ENCODE peak calls at places on chromosomes 1 and 21, in six cellular contexts. One of them, this sample, is unnamed.

GRCh38 chr21:46217511-46218196 is 10.9 kb downstream of the LSS start:
- DNase-seq in CD8-positive, alpha-beta T cell: no peak
- DNase-seq in foreskin fibroblast: no peak
- DNase-seq in ovary: no peak
- DNase-seq in neural crest cell: no peak
- DNase-seq in fibroblast of the aortic adventitia: no peak
- DNase-seq in this sample: no peak

GRCh38 chr1:23168079-23168461 is 586 bp downstream of the LUZP1 start:
- DNase-seq in ovary: peak
- DNase-seq in foreskin fibroblast: no peak
- DNase-seq in fibroblast of the aortic adventitia: no peak
- DNase-seq in neural crest cell: peak
- DNase-seq in CD8-positive, alpha-beta T cell: peak
- DNase-seq in this sample: no peak

GRCh38 chr1:238660849-238661248 is 725.5 kb upstream of the CHRM3 start:
- DNase-seq in neural crest cell: no peak
- DNase-seq in fibroblast of the aortic adventitia: peak
- DNase-seq in foreskin fibroblast: no peak
- DNase-seq in CD8-positive, alpha-beta T cell: no peak
- DNase-seq in ovary: no peak
- DNase-seq in this sample: no peak

GRCh38 chr1:209490013-209490412 is 93.5 kb upstream of the CAMK1G start:
- DNase-seq in fibroblast of the aortic adventitia: peak
- DNase-seq in foreskin fibroblast: peak
- DNase-seq in CD8-positive, alpha-beta T cell: no peak
- DNase-seq in neural crest cell: no peak
- DNase-seq in ovary: no peak
- DNase-seq in this sample: no peak

GRCh38 chr1:25926731-25927496 is 20.7 kb upstream of the STMN1 start:
- DNase-seq in CD8-positive, alpha-beta T cell: no peak
- DNase-seq in neural crest cell: no peak
- DNase-seq in fibroblast of the aortic adventitia: no peak
- DNase-seq in foreskin fibroblast: no peak
- DNase-seq in ovary: no peak
- DNase-seq in this sample: no peak

GRCh38 chr1:177355575-177355974 is 184.8 kb downstream of the BRINP2 start:
- DNase-seq in foreskin fibroblast: no peak
- DNase-seq in neural crest cell: peak
- DNase-seq in CD8-positive, alpha-beta T cell: no peak
- DNase-seq in ovary: no peak
- DNase-seq in fibroblast of the aortic adventitia: peak
- DNase-seq in this sample: no peak

GRCh38 chr1:115767403-115767802 is 1.1 kb downstream of the CASQ2 start:
- DNase-seq in CD8-positive, alpha-beta T cell: no peak
- DNase-seq in neural crest cell: no peak
- DNase-seq in fibroblast of the aortic adventitia: no peak
- DNase-seq in ovary: no peak
- DNase-seq in foreskin fibroblast: no peak
- DNase-seq in this sample: no peak

GRCh38 chr1:9181176-9181906 is 52.4 kb upstream of the GPR157 start:
- DNase-seq in foreskin fibroblast: no peak
- DNase-seq in ovary: peak
- DNase-seq in CD8-positive, alpha-beta T cell: peak
- DNase-seq in neural crest cell: peak
- DNase-seq in fibroblast of the aortic adventitia: peak
- DNase-seq in this sample: peak

GRCh38 chr21:45280178-45280821 is 7.4 kb downstream of the POFUT2 start:
- DNase-seq in CD8-positive, alpha-beta T cell: no peak
- DNase-seq in ovary: peak
- DNase-seq in neural crest cell: no peak
- DNase-seq in fibroblast of the aortic adventitia: no peak
- DNase-seq in foreskin fibroblast: no peak
- DNase-seq in this sample: no peak

GRCh38 chr1:228206582-228207351 is 1.1 kb upstream of the OBSCN start:
- DNase-seq in neural crest cell: no peak
- DNase-seq in fibroblast of the aortic adventitia: no peak
- DNase-seq in foreskin fibroblast: no peak
- DNase-seq in ovary: no peak
- DNase-seq in CD8-positive, alpha-beta T cell: no peak
- DNase-seq in this sample: no peak

GRCh38 chr1:108949044-108949443 is 14.2 kb downstream of the CLCC1 start:
- DNase-seq in fibroblast of the aortic adventitia: no peak
- DNase-seq in foreskin fibroblast: no peak
- DNase-seq in CD8-positive, alpha-beta T cell: no peak
- DNase-seq in neural crest cell: no peak
- DNase-seq in ovary: no peak
- DNase-seq in this sample: no peak

GRCh38 chr1:6956488-6957159 is 171.4 kb downstream of the CAMTA1 start:
- DNase-seq in CD8-positive, alpha-beta T cell: no peak
- DNase-seq in fibroblast of the aortic adventitia: no peak
- DNase-seq in foreskin fibroblast: no peak
- DNase-seq in neural crest cell: no peak
- DNase-seq in ovary: no peak
- DNase-seq in this sample: no peak

GRCh38 chr1:10947181-10947580 is 65.3 kb upstream of the TARDBP start:
- DNase-seq in ovary: no peak
- DNase-seq in CD8-positive, alpha-beta T cell: no peak
- DNase-seq in fibroblast of the aortic adventitia: no peak
- DNase-seq in neural crest cell: no peak
- DNase-seq in foreskin fibroblast: no peak
- DNase-seq in this sample: no peak

GRCh38 chr21:45845790-45846130 is 135.8 kb upstream of the COL6A1 start:
- DNase-seq in neural crest cell: no peak
- DNase-seq in ovary: no peak
- DNase-seq in fibroblast of the aortic adventitia: no peak
- DNase-seq in CD8-positive, alpha-beta T cell: no peak
- DNase-seq in foreskin fibroblast: no peak
- DNase-seq in this sample: no peak

GRCh38 chr1:64472805-64473204 is 2.9 kb downstream of the CACHD1 start:
- DNase-seq in foreskin fibroblast: no peak
- DNase-seq in ovary: no peak
- DNase-seq in neural crest cell: no peak
- DNase-seq in fibroblast of the aortic adventitia: no peak
- DNase-seq in CD8-positive, alpha-beta T cell: no peak
- DNase-seq in this sample: no peak

GRCh38 chr1:207191061-207191460 is 87.0 kb downstream of the C4BPA start:
- DNase-seq in CD8-positive, alpha-beta T cell: no peak
- DNase-seq in neural crest cell: no peak
- DNase-seq in ovary: no peak
- DNase-seq in foreskin fibroblast: no peak
- DNase-seq in fibroblast of the aortic adventitia: no peak
- DNase-seq in this sample: no peak

GRCh38 chr1:244992833-244993232 is 128.5 kb upstream of the HNRNPU start:
- DNase-seq in foreskin fibroblast: no peak
- DNase-seq in CD8-positive, alpha-beta T cell: no peak
- DNase-seq in ovary: no peak
- DNase-seq in fibroblast of the aortic adventitia: no peak
- DNase-seq in neural crest cell: no peak
- DNase-seq in this sample: no peak

GRCh38 chr1:1005774-1006304 is 5.9 kb upstream of the HES4 start:
- DNase-seq in fibroblast of the aortic adventitia: no peak
- DNase-seq in CD8-positive, alpha-beta T cell: no peak
- DNase-seq in neural crest cell: no peak
- DNase-seq in ovary: peak
- DNase-seq in foreskin fibroblast: no peak
- DNase-seq in this sample: no peak

GRCh38 chr1:171152533-171152932 is 32.6 kb upstream of the FMO2 start:
- DNase-seq in foreskin fibroblast: no peak
- DNase-seq in ovary: no peak
- DNase-seq in neural crest cell: no peak
- DNase-seq in fibroblast of the aortic adventitia: no peak
- DNase-seq in CD8-positive, alpha-beta T cell: no peak
- DNase-seq in this sample: no peak

GRCh38 chr1:55310517-55310927 is 95.4 kb upstream of the USP24 start:
- DNase-seq in ovary: no peak
- DNase-seq in neural crest cell: no peak
- DNase-seq in CD8-positive, alpha-beta T cell: no peak
- DNase-seq in foreskin fibroblast: peak
- DNase-seq in fibroblast of the aortic adventitia: peak
- DNase-seq in this sample: no peak

GRCh38 chr1:160094806-160095205 is 3.6 kb downstream of the IGSF8 start:
- DNase-seq in ovary: no peak
- DNase-seq in CD8-positive, alpha-beta T cell: no peak
- DNase-seq in neural crest cell: no peak
- DNase-seq in fibroblast of the aortic adventitia: no peak
- DNase-seq in foreskin fibroblast: no peak
- DNase-seq in this sample: no peak

GRCh38 chr1:59505596-59506028 is 208.7 kb downstream of the FGGY start:
- DNase-seq in fibroblast of the aortic adventitia: peak
- DNase-seq in foreskin fibroblast: no peak
- DNase-seq in CD8-positive, alpha-beta T cell: no peak
- DNase-seq in neural crest cell: no peak
- DNase-seq in ovary: no peak
- DNase-seq in this sample: no peak

GRCh38 chr1:154862927-154863701 is 7.0 kb downstream of the KCNN3 start:
- DNase-seq in foreskin fibroblast: no peak
- DNase-seq in ovary: no peak
- DNase-seq in CD8-positive, alpha-beta T cell: no peak
- DNase-seq in fibroblast of the aortic adventitia: no peak
- DNase-seq in neural crest cell: no peak
- DNase-seq in this sample: peak

GRCh38 chr1:178513278-178513983 is 522 bp downstream of the TEX35 start:
- DNase-seq in neural crest cell: no peak
- DNase-seq in ovary: no peak
- DNase-seq in CD8-positive, alpha-beta T cell: no peak
- DNase-seq in foreskin fibroblast: peak
- DNase-seq in fibroblast of the aortic adventitia: peak
- DNase-seq in this sample: no peak

GRCh38 chr1:100328133-100328532 is 24.2 kb upstream of the CDC14A start:
- DNase-seq in CD8-positive, alpha-beta T cell: no peak
- DNase-seq in ovary: no peak
- DNase-seq in neural crest cell: no peak
- DNase-seq in foreskin fibroblast: no peak
- DNase-seq in fibroblast of the aortic adventitia: no peak
- DNase-seq in this sample: no peak

GRCh38 chr1:171738921-171739320 is 2.9 kb downstream of the VAMP4 start:
- DNase-seq in CD8-positive, alpha-beta T cell: no peak
- DNase-seq in foreskin fibroblast: peak
- DNase-seq in fibroblast of the aortic adventitia: no peak
- DNase-seq in ovary: no peak
- DNase-seq in neural crest cell: no peak
- DNase-seq in this sample: no peak

GRCh38 chr1:24952413-24952841 is 22.4 kb upstream of the RUNX3 start:
- DNase-seq in fibroblast of the aortic adventitia: no peak
- DNase-seq in CD8-positive, alpha-beta T cell: no peak
- DNase-seq in neural crest cell: no peak
- DNase-seq in ovary: no peak
- DNase-seq in foreskin fibroblast: no peak
- DNase-seq in this sample: no peak

GRCh38 chr1:215257280-215257679 is 174.7 kb downstream of the KCNK2 start:
- DNase-seq in ovary: no peak
- DNase-seq in foreskin fibroblast: no peak
- DNase-seq in CD8-positive, alpha-beta T cell: no peak
- DNase-seq in fibroblast of the aortic adventitia: peak
- DNase-seq in neural crest cell: no peak
- DNase-seq in this sample: no peak

GRCh38 chr1:159005676-159006075 is 4.0 kb upstream of the IFI16 start:
- DNase-seq in CD8-positive, alpha-beta T cell: no peak
- DNase-seq in neural crest cell: no peak
- DNase-seq in fibroblast of the aortic adventitia: peak
- DNase-seq in ovary: no peak
- DNase-seq in foreskin fibroblast: no peak
- DNase-seq in this sample: no peak

GRCh38 chr21:42289926-42290325 is 25.3 kb downstream of the TFF3 start:
- DNase-seq in ovary: no peak
- DNase-seq in CD8-positive, alpha-beta T cell: no peak
- DNase-seq in neural crest cell: no peak
- DNase-seq in foreskin fibroblast: no peak
- DNase-seq in fibroblast of the aortic adventitia: no peak
- DNase-seq in this sample: no peak
- TF ChIP-seq CTCF in ovary: no peak
- TF ChIP-seq CTCF in CD8-positive, alpha-beta T cell: no peak
- TF ChIP-seq CTCF in neural crest cell: no peak
- TF ChIP-seq CTCF in foreskin fibroblast: no peak
- TF ChIP-seq CTCF in fibroblast of the aortic adventitia: no peak
- TF ChIP-seq CTCF in this sample: no peak

GRCh38 chr21:29360799-29361765 is 62.4 kb downstream of the BACH1 start:
- DNase-seq in ovary: no peak
- DNase-seq in neural crest cell: no peak
- DNase-seq in foreskin fibroblast: no peak
- DNase-seq in fibroblast of the aortic adventitia: no peak
- DNase-seq in CD8-positive, alpha-beta T cell: no peak
- DNase-seq in this sample: no peak
- TF ChIP-seq CTCF in ovary: no peak
- TF ChIP-seq CTCF in neural crest cell: peak
- TF ChIP-seq CTCF in foreskin fibroblast: no peak
- TF ChIP-seq CTCF in fibroblast of the aortic adventitia: no peak
- TF ChIP-seq CTCF in CD8-positive, alpha-beta T cell: peak
- TF ChIP-seq CTCF in this sample: peak

GRCh38 chr1:85258536-85259117 is 835 bp downstream of the C1orf52 start:
- DNase-seq in fibroblast of the aortic adventitia: peak
- DNase-seq in CD8-positive, alpha-beta T cell: no peak
- DNase-seq in neural crest cell: no peak
- DNase-seq in foreskin fibroblast: no peak
- DNase-seq in ovary: no peak
- DNase-seq in this sample: no peak
- TF ChIP-seq CTCF in fibroblast of the aortic adventitia: no peak
- TF ChIP-seq CTCF in CD8-positive, alpha-beta T cell: no peak
- TF ChIP-seq CTCF in neural crest cell: no peak
- TF ChIP-seq CTCF in foreskin fibroblast: no peak
- TF ChIP-seq CTCF in ovary: no peak
- TF ChIP-seq CTCF in this sample: no peak

GRCh38 chr1:34864759-34865158 is 5.2 kb upstream of the SMIM12 start:
- DNase-seq in ovary: no peak
- DNase-seq in foreskin fibroblast: no peak
- DNase-seq in neural crest cell: no peak
- DNase-seq in CD8-positive, alpha-beta T cell: no peak
- DNase-seq in fibroblast of the aortic adventitia: no peak
- DNase-seq in this sample: no peak
- TF ChIP-seq CTCF in ovary: no peak
- TF ChIP-seq CTCF in foreskin fibroblast: no peak
- TF ChIP-seq CTCF in neural crest cell: no peak
- TF ChIP-seq CTCF in CD8-positive, alpha-beta T cell: no peak
- TF ChIP-seq CTCF in fibroblast of the aortic adventitia: no peak
- TF ChIP-seq CTCF in this sample: no peak

GRCh38 chr21:30072496-30072895 is 94.1 kb downstream of the CLDN17 start:
- DNase-seq in neural crest cell: peak
- DNase-seq in ovary: no peak
- DNase-seq in foreskin fibroblast: no peak
- DNase-seq in fibroblast of the aortic adventitia: peak
- DNase-seq in CD8-positive, alpha-beta T cell: no peak
- DNase-seq in this sample: no peak
- TF ChIP-seq CTCF in neural crest cell: peak
- TF ChIP-seq CTCF in ovary: no peak
- TF ChIP-seq CTCF in foreskin fibroblast: no peak
- TF ChIP-seq CTCF in fibroblast of the aortic adventitia: peak
- TF ChIP-seq CTCF in CD8-positive, alpha-beta T cell: no peak
- TF ChIP-seq CTCF in this sample: peak